ENCODE peak calls at places on chromosomes 3 and 15, in eight cellular contexts. P, J, F, T, I, V, N and S are unnamed samples.

GRCh38 chr15:89627256-89627970 is 27.9 kb downstream of the KIF7 start:
- DNase-seq in P (no peak), J (no peak), F (no peak), T (no peak), I (no peak), V (no peak), N (no peak), S (no peak)

GRCh38 chr3:85785766-85786165 is 827.0 kb downstream of the CADM2 start:
- DNase-seq in P (no peak), J (no peak), F (no peak), T (no peak), I (no peak), V (no peak), N (no peak), S (no peak)

GRCh38 chr3:38122712-38123290 is 14.1 kb downstream of the ACAA1 start:
- DNase-seq in P (no peak), J (no peak), F (no peak), T (no peak), I (no peak), V (no peak), N (no peak), S (no peak)

GRCh38 chr15:29693225-29693624 is 129.0 kb downstream of the TJP1 start:
- DNase-seq in P (no peak), J (no peak), F (peak), T (no peak), I (no peak), V (no peak), N (no peak), S (no peak)

GRCh38 chr3:189389346-189389745 is 217.6 kb downstream of the TPRG1 start:
- DNase-seq in P (peak), J (no peak), F (peak), T (no peak), I (no peak), V (no peak), N (no peak), S (no peak)

GRCh38 chr15:64693134-64693533 is 82.3 kb downstream of the RBPMS2 start:
- DNase-seq in P (peak), J (peak), F (peak), T (peak), I (no peak), V (peak), N (no peak), S (no peak)

GRCh38 chr3:8985411-8985831 is 22.1 kb upstream of the RAD18 start:
- DNase-seq in P (no peak), J (no peak), F (no peak), T (no peak), I (no peak), V (no peak), N (no peak), S (no peak)

GRCh38 chr3:132682201-132682600 is 22.1 kb downstream of the UBA5 start:
- DNase-seq in P (no peak), J (no peak), F (no peak), T (no peak), I (no peak), V (no peak), N (no peak), S (no peak)

GRCh38 chr15:50247819-50248650 is 17.5 kb downstream of the HDC start:
- DNase-seq in P (no peak), J (no peak), F (peak), T (no peak), I (no peak), V (no peak), N (no peak), S (peak)

GRCh38 chr3:102089904-102090492 is 240.7 kb downstream of the NFKBIZ start:
- DNase-seq in P (peak), J (no peak), F (peak), T (no peak), I (no peak), V (no peak), N (no peak), S (no peak)

GRCh38 chr3:12458901-12459300 is 25.4 kb upstream of the TSEN2 start:
- DNase-seq in P (peak), J (no peak), F (peak), T (no peak), I (no peak), V (no peak), N (no peak), S (no peak)

GRCh38 chr15:26971303-26972018 is 480 bp downstream of the GABRG3 start:
- DNase-seq in P (no peak), J (no peak), F (no peak), T (no peak), I (no peak), V (no peak), N (peak), S (no peak)

GRCh38 chr15:66923438-66923881 is 141.9 kb upstream of the SMAD3 start:
- DNase-seq in P (no peak), J (no peak), F (peak), T (no peak), I (no peak), V (no peak), N (no peak), S (peak)

GRCh38 chr3:15899438-15899837 is 101.7 kb upstream of the ANKRD28 start:
- DNase-seq in P (peak), J (no peak), F (peak), T (no peak), I (no peak), V (no peak), N (no peak), S (no peak)